ENCODE peak calls at places on chromosomes 16 and 17, in six cellular contexts. B is H54, M is pons, Q is breast epithelium, A is NCI-H1048, F is anterior cingulate cortex. G is an unnamed sample.

GRCh38 chr17:40058151-40058784 is 4.1 kb upstream of the MED24 start:
- DNase-seq in B (no peak), M (no peak), Q (no peak), A (no peak), F (no peak), G (no peak)

GRCh38 chr17:65455972-65456343 is 105.5 kb downstream of the AXIN2 start:
- DNase-seq in B (no peak), M (peak), Q (no peak), A (no peak), F (no peak), G (peak)

GRCh38 chr16:14564881-14565687 is 65.0 kb downstream of the PARN start:
- DNase-seq in B (no peak), M (no peak), Q (no peak), A (no peak), F (no peak), G (no peak)

GRCh38 chr16:78931267-78932060 is 669.1 kb downstream of the MAF start:
- DNase-seq in B (no peak), M (no peak), Q (no peak), A (no peak), F (no peak), G (no peak)

GRCh38 chr17:38588775-38589174 is 17.0 kb downstream of the SRCIN1 start:
- DNase-seq in B (no peak), M (no peak), Q (no peak), A (no peak), F (no peak), G (no peak)

GRCh38 chr17:57916925-57917858 is 38.0 kb downstream of the CUEDC1 start:
- DNase-seq in B (no peak), M (peak), Q (no peak), A (no peak), F (peak), G (peak)

GRCh38 chr17:43169561-43170139 is 1.4 kb upstream of the NBR1 start:
- DNase-seq in B (peak), M (peak), Q (peak), A (no peak), F (no peak), G (peak)

GRCh38 chr16:67562918-67563707 is 787 bp downstream of the CTCF start:
- DNase-seq in B (no peak), M (peak), Q (no peak), A (no peak), F (peak), G (peak)

GRCh38 chr17:61426482-61427304 is 25.5 kb upstream of the TBX4 start:
- DNase-seq in B (no peak), M (no peak), Q (no peak), A (no peak), F (no peak), G (no peak)

GRCh38 chr16:84090212-84090611 is 26.5 kb downstream of the MBTPS1 start:
- DNase-seq in B (no peak), M (peak), Q (no peak), A (no peak), F (no peak), G (no peak)

GRCh38 chr17:65530158-65530984 is 31.1 kb downstream of the AXIN2 start:
- DNase-seq in B (no peak), M (peak), Q (no peak), A (no peak), F (no peak), G (no peak)

GRCh38 chr16:58850019-58850626 is 116.0 kb upstream of the GOT2 start:
- DNase-seq in B (no peak), M (peak), Q (no peak), A (no peak), F (no peak), G (no peak)

GRCh38 chr16:10242916-10243315 is 60.7 kb upstream of the GRIN2A start:
- DNase-seq in B (no peak), M (peak), Q (no peak), A (no peak), F (no peak), G (no peak)

GRCh38 chr16:54931041-54931756 is 534 bp downstream of the IRX5 start:
- DNase-seq in B (peak), M (no peak), Q (no peak), A (no peak), F (no peak), G (no peak)

GRCh38 chr16:48972236-48972635 is 309.4 kb downstream of the CBLN1 start:
- DNase-seq in B (no peak), M (no peak), Q (no peak), A (no peak), F (no peak), G (no peak)

GRCh38 chr17:43661699-43662431 is at the start of gene MEOX1:
- DNase-seq in B (peak), M (no peak), Q (no peak), A (no peak), F (no peak), G (peak)

GRCh38 chr16:54987081-54987480 is 56.4 kb downstream of the IRX5 start:
- DNase-seq in B (no peak), M (peak), Q (no peak), A (no peak), F (peak), G (no peak)

GRCh38 chr16:81718637-81719036 is 60.5 kb upstream of the PLCG2 start:
- DNase-seq in B (no peak), M (no peak), Q (no peak), A (no peak), F (no peak), G (peak)

G was measured in activated CD4-positive, alpha-beta memory T cell treated with anti-CD3 and anti-CD28 coated beads for 36 hours.